ENCODE peak calls at places on chromosome 11, in eight cellular contexts. O is adrenal gland, A is transverse colon, P is A549, K is right lobe of liver, T is stomach, W is HepG2, U is suprapubic skin. J is an unnamed sample.

GRCh38 chr11:91653091-91653754 is 571.4 kb upstream of the FAT3 start:
- DNase-seq in U (no peak), K (no peak), W (no peak), T (no peak), O (no peak), A (no peak), P (no peak), J (no peak)

GRCh38 chr11:68436985-68437926 is 23.3 kb upstream of the PPP6R3 start:
- DNase-seq in T (no peak), U (no peak), O (peak; percentile 59), W (no peak), P (peak; percentile 65), K (no peak), A (no peak), J (no peak)

GRCh38 chr11:18066626-18067025 is 20.6 kb upstream of the TPH1 start:
- DNase-seq in K (no peak), O (no peak), T (no peak), P (no peak), A (no peak), U (no peak), W (no peak), J (no peak)

GRCh38 chr11:103051986-103052385 is 40.0 kb downstream of the DCUN1D5 start:
- DNase-seq in O (no peak), T (no peak), P (no peak), K (no peak), A (no peak), U (no peak), W (no peak), J (no peak)

GRCh38 chr11:62020661-62021060 is 53.2 kb upstream of the FTH1 start:
- DNase-seq in T (no peak), O (no peak), A (no peak), W (no peak), K (no peak), U (no peak), P (no peak), J (no peak)

GRCh38 chr11:79663012-79663411 is 222.2 kb upstream of the TENM4 start:
- DNase-seq in A (no peak), W (no peak), P (no peak), K (no peak), O (no peak), U (no peak), T (no peak), J (no peak)

GRCh38 chr11:118074091-118074685 is 2.7 kb upstream of the TMPRSS4 start:
- DNase-seq in U (no peak), P (no peak), A (no peak), W (no peak), T (no peak), K (no peak), O (no peak), J (no peak)

GRCh38 chr11:67033661-67034166 is 10.8 kb downstream of the SYT12 start:
- DNase-seq in K (no peak), P (no peak), A (no peak), T (no peak), U (no peak), O (peak; percentile 79), W (no peak), J (no peak)

GRCh38 chr11:95154514-95154913 is 64.9 kb downstream of the ENDOD1 start:
- DNase-seq in U (no peak), T (peak; percentile 38), A (peak; percentile 62), O (peak; percentile 46), P (peak; percentile 36), K (no peak), W (peak; percentile 39), J (no peak)

GRCh38 chr11:3003396-3004231 is 11.5 kb upstream of the NAP1L4 start:
- DNase-seq in A (no peak), K (peak; percentile 11), P (no peak), U (peak; percentile 38), W (no peak), T (peak; percentile 56), O (peak; percentile 6), J (peak; percentile 40)

GRCh38 chr11:70544774-70545625 is 146.7 kb downstream of the CTTN start:
- DNase-seq in W (no peak), K (no peak), U (no peak), P (no peak), O (no peak), T (no peak), A (no peak), J (no peak)

GRCh38 chr11:13215157-13215556 is 62.4 kb upstream of the BMAL1 start:
- DNase-seq in W (no peak), K (no peak), T (no peak), P (peak; percentile 71), A (no peak), O (no peak), U (no peak), J (no peak)

GRCh38 chr11:111911563-111912401 is at the start of gene CRYAB:
- DNase-seq in P (no peak), A (peak; percentile 68), T (peak; percentile 39), K (no peak), W (peak; percentile 32), U (peak; percentile 97), O (peak; percentile 93), J (no peak)

DNA sequence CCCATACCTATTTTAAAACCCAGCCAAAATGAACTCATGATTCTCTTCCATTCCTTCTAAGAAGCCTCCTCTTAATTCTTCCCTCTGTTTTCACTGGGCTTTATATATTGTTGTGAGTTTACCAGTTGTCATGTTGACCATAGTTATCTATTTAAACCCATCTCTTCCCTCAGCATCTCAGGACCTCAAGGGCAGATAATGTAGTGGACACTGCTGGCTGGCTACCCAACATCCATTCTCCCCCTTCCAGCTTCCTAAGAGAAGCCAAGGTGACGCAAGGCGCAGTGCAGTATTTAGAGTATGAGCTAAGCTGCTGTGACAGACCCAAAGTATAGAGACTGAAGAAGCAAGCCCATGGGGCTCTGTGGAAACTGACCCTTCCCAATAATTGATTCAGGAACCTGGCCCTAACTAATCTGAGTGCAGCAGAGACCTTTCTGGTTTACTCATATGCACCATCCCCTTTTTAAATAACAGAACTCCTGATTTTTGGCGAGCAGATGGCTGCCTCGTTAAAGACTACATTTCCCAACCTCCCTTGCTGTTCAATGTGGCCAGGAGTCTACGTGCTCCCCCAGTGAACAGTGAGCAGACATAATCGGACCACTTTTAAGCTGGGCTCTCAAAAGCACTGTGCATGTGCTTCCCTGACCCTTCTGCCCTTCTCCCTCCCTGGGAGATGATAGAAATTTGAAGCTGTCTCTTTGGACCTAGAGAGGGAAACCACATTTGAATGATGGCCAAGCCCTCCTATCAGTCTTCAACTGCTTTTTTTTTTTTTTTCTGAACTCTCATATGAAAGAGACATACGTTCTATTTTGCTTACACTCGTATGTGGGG is 28.1 kb upstream of the CREB3L1 start:
- DNase-seq in W (no peak), T (no peak), A (no peak), P (no peak), K (no peak), O (peak; percentile 9), U (no peak), J (no peak)
- H3K27ac ChIP-seq in W (no peak overlapping the region), T (peak overlapping the region; percentile 57), A (no peak overlapping the region), P (peak overlapping the region; percentile 82), K (no peak overlapping the region), O (no peak overlapping the region), U (no peak overlapping the region), J (no peak overlapping the region)

GRCh38 chr11:76444384-76445121 is at the start of gene EMSY:
- DNase-seq in U (peak; percentile 97), A (peak; percentile 96), O (peak; percentile 99), P (peak; percentile 94), K (peak; percentile 97), W (peak; percentile 99), T (peak; percentile 96), J (peak; percentile 98)

GRCh38 chr11:76448506-76448905 is 3.7 kb downstream of the EMSY start:
- DNase-seq in U (no peak), W (no peak), P (no peak), K (no peak), O (no peak), T (no peak), A (no peak), J (no peak)

GRCh38 chr11:76444065-76444383 is 794 bp upstream of the EMSY start:
- DNase-seq in O (no peak), P (no peak), A (no peak), K (no peak), U (no peak), T (no peak), W (no peak), J (no peak)

GRCh38 chr11:76443254-76443935 is 1.4 kb upstream of the EMSY start:
- DNase-seq in U (no peak), T (no peak), O (no peak), W (no peak), K (no peak), P (no peak), A (no peak), J (no peak)

GRCh38 chr11:76445122-76446084 is 585 bp downstream of the EMSY start:
- DNase-seq in T (peak; percentile 66), A (peak; percentile 78), K (peak; percentile 76), U (peak; percentile 85), O (peak; percentile 85), W (peak; percentile 79), P (peak; percentile 87), J (peak; percentile 83)
- TF ChIP-seq POLR2A in T (no peak), A (peak; percentile 45), K (peak; percentile 10), U (peak; percentile 10), O (peak; percentile 78), W (peak; percentile 54), P (peak; percentile 31), J (peak; percentile 45)

DNA sequence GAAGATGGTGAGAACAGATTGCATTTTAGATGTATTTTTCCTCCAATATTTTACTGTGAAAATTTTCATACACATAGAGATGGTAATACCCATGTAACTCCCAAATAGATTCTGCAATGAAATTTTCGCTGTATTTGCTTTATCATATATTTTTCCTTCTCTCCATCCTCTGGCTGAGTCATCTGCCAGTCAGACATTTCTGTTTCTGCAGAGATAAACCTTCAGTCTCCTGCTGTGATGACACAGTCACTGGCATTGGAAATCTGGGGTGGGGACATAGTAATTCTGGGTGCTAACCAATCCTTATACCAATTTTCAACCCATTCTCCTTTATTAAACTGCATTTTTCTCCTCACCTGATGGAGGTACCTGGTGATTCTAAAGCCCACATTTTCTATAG is 33.7 kb downstream of the SVIP start:
- DNase-seq in T (no peak), W (no peak), A (no peak), K (no peak), U (no peak), P (no peak), O (no peak), J (no peak)
- H3K27ac ChIP-seq in T (no peak overlapping the region), W (no peak overlapping the region), A (no peak overlapping the region), K (no peak overlapping the region), U (no peak overlapping the region), P (no peak overlapping the region), O (no peak overlapping the region), J (no peak overlapping the region)

GRCh38 chr11:65652511-65653228 is 10.0 kb downstream of the RELA start:
- DNase-seq in O (peak; percentile 94), P (peak; percentile 97), K (peak; percentile 98), U (peak; percentile 97), T (peak; percentile 95), W (peak; percentile 86), A (peak; percentile 96), J (peak; percentile 96)
- TF ChIP-seq POLR2A in O (peak; percentile 73), P (peak; percentile 64), K (peak; percentile 76), U (peak; percentile 40), T (no peak), W (peak; percentile 48), A (peak; percentile 67), J (peak; percentile 60)

GRCh38 chr11:92787638-92788037 is 181.8 kb upstream of the MTNR1B start:
- DNase-seq in P (no peak), U (no peak), O (no peak), A (no peak), W (no peak), K (no peak), T (no peak), J (no peak)
- H3K27ac ChIP-seq in P (no peak overlapping the region), U (no peak overlapping the region), O (no peak overlapping the region), A (no peak overlapping the region), W (no peak overlapping the region), K (no peak overlapping the region), T (no peak overlapping the region), J (no peak overlapping the region)

GRCh38 chr11:65663634-65664200 is 1.0 kb upstream of the RELA start:
- DNase-seq in K (peak; percentile 61), P (peak; percentile 61), U (peak; percentile 88), T (peak; percentile 57), O (peak; percentile 58), W (no peak), A (peak; percentile 66), J (peak; percentile 66)
- TF ChIP-seq POLR2A in K (no peak), P (peak; percentile 4), U (no peak), T (no peak), O (no peak), W (no peak), A (no peak), J (peak; percentile 21)